ENCODE peak calls at places on chromosome 5, in seven cellular contexts. B is body of pancreas; V is HTR-8/SVneo; P is HuH-7.5; H is GM20000; K is stimulated activated CD4-positive, alpha-beta T cell treated with anti-CD3 and anti-CD28 coated beads, Interleukin-1b, Interleukin-23, amount 100 ng/mL, for 1 hour; C is iPS DF 6.9. U is an unnamed sample.

GRCh38 chr5:176948458-176948857 is 49.3 kb upstream of the HK3 start:
- DNase-seq in C (no peak), P (no peak), B (no peak), K (no peak), H (no peak), V (no peak), U (no peak)

GRCh38 chr5:75656311-75657003 is 45.2 kb downstream of the ANKDD1B start:
- DNase-seq in H (no peak), V (peak; percentile 37), B (peak; percentile 54), P (no peak), C (no peak), K (no peak), U (no peak)

GRCh38 chr5:138352722-138353549 is 451 bp downstream of the KDM3B start:
- DNase-seq in C (no peak), K (peak; percentile 41), P (peak; percentile 43), H (peak; percentile 84), V (peak; percentile 28), B (peak; percentile 71), U (peak; percentile 32)

GRCh38 chr5:168155585-168155984 is 135.9 kb upstream of the WWC1 start:
- DNase-seq in V (no peak), C (no peak), H (no peak), P (no peak), B (no peak), K (no peak), U (no peak)

GRCh38 chr5:139699352-139699751 is 51.2 kb downstream of the CXXC5 start:
- DNase-seq in H (no peak), K (no peak), P (no peak), C (no peak), B (no peak), V (no peak), U (no peak)

GRCh38 chr5:52705720-52706119 is 82.0 kb upstream of the ITGA1 start:
- DNase-seq in P (no peak), V (no peak), B (no peak), H (no peak), K (no peak), C (no peak), U (no peak)

GRCh38 chr5:135012951-135013391 is 21.1 kb downstream of the PITX1 start:
- DNase-seq in K (no peak), P (no peak), V (no peak), H (no peak), B (no peak), C (no peak), U (no peak)

GRCh38 chr5:39024884-39025283 is 49.3 kb downstream of the RICTOR start:
- DNase-seq in B (no peak), C (no peak), P (no peak), H (no peak), K (no peak), V (no peak), U (no peak)

GRCh38 chr5:80139573-80139972 is 104.4 kb downstream of the THBS4 start:
- DNase-seq in H (no peak), K (no peak), B (no peak), P (no peak), V (no peak), C (no peak), U (no peak)

GRCh38 chr5:133220851-133221674 is 169.2 kb downstream of the HSPA4 start:
- DNase-seq in P (no peak), C (no peak), B (no peak), H (no peak), K (no peak), V (no peak), U (no peak)

GRCh38 chr5:154402611-154403010 is 43.2 kb upstream of the SAP30L start:
- DNase-seq in H (no peak), C (no peak), B (no peak), K (no peak), P (no peak), V (no peak), U (no peak)

GRCh38 chr5:67695369-67695768 is 498.8 kb upstream of the CD180 start:
- DNase-seq in K (no peak), B (no peak), H (no peak), V (no peak), P (no peak), C (no peak), U (no peak)

GRCh38 chr5:170467000-170467707 is 36.7 kb upstream of the KCNIP1 start:
- DNase-seq in C (no peak), V (peak; percentile 62), K (no peak), B (no peak), P (no peak), H (no peak), U (no peak)

GRCh38 chr5:136337788-136338187 is 27.6 kb downstream of the TRPC7 start:
- DNase-seq in V (no peak), H (no peak), C (no peak), P (no peak), B (no peak), K (no peak), U (no peak)

GRCh38 chr5:56233230-56233629 is at the start of gene ANKRD55:
- DNase-seq in H (no peak), C (no peak), V (no peak), B (no peak), K (no peak), P (no peak), U (no peak)

GRCh38 chr5:85049020-85049419 is 664.3 kb upstream of the EDIL3 start:
- DNase-seq in V (no peak), P (no peak), H (no peak), K (no peak), B (no peak), C (peak; percentile 22), U (no peak)

GRCh38 chr5:124301850-124302249 is 444.6 kb downstream of the ZNF608 start:
- DNase-seq in K (no peak), B (no peak), P (no peak), H (no peak), C (no peak), V (peak; percentile 18), U (no peak)

GRCh38 chr5:10652606-10653005 is 88.7 kb downstream of the ANKRD33B start:
- DNase-seq in V (no peak), P (no peak), H (no peak), B (no peak), K (no peak), C (no peak), U (no peak)

GRCh38 chr5:104763163-104763562 is 1200.6 kb upstream of the NUDT12 start:
- DNase-seq in P (no peak), K (no peak), B (no peak), V (no peak), H (no peak), C (no peak), U (no peak)

GRCh38 chr5:158170534-158170933 is 311.6 kb upstream of the CLINT1 start:
- DNase-seq in P (no peak), H (no peak), C (no peak), V (no peak), B (no peak), K (no peak), U (no peak)

GRCh38 chr5:177304392-177305119 is 957 bp downstream of the PRELID1 start:
- DNase-seq in P (peak; percentile 62), V (no peak), K (no peak), B (no peak), C (no peak), H (peak; percentile 56), U (no peak)

GRCh38 chr5:110968246-110969005 is 103.1 kb upstream of the TSLP start:
- DNase-seq in V (no peak), H (no peak), C (no peak), B (no peak), P (no peak), K (no peak), U (no peak)

GRCh38 chr5:87541668-87542067 is 128.9 kb upstream of the CCNH start:
- DNase-seq in C (no peak), H (no peak), B (no peak), V (no peak), P (no peak), K (no peak), U (no peak)

GRCh38 chr5:89729623-89730390 is 679.7 kb downstream of the CETN3 start:
- DNase-seq in C (no peak), K (no peak), H (no peak), P (no peak), B (peak; percentile 6), V (no peak), U (no peak)

GRCh38 chr5:94807985-94808384 is 189.5 kb downstream of the SLF1 start:
- DNase-seq in H (no peak), C (no peak), V (no peak), B (no peak), P (no peak), K (no peak), U (no peak)

GRCh38 chr5:76714771-76715483 is 999 bp upstream of the F2R start:
- DNase-seq in C (no peak), B (peak; percentile 18), V (no peak), K (no peak), H (no peak), P (peak; percentile 39), U (no peak)

GRCh38 chr5:16550316-16550952 is 66.4 kb downstream of the RETREG1 start:
- DNase-seq in V (peak; percentile 73), P (peak; percentile 32), H (peak; percentile 67), K (no peak), C (peak; percentile 48), B (peak; percentile 66), U (no peak)

GRCh38 chr5:102866315-102866693 is 111.2 kb downstream of the PAM start:
- DNase-seq in B (no peak), H (no peak), V (no peak), P (peak; percentile 6), K (no peak), C (no peak), U (no peak)

GRCh38 chr5:82159014-82159413 is 119.1 kb downstream of the RPS23 start:
- DNase-seq in V (peak; percentile 21), B (no peak), K (no peak), P (no peak), H (no peak), C (no peak), U (no peak)

GRCh38 chr5:56123531-56124243 is 109.4 kb downstream of the ANKRD55 start:
- DNase-seq in C (peak; percentile 25), B (peak; percentile 43), H (no peak), K (no peak), P (peak; percentile 49), V (peak; percentile 95), U (peak; percentile 1)

GRCh38 chr5:139698461-139699146 is 50.5 kb downstream of the CXXC5 start:
- DNase-seq in V (no peak), K (no peak), C (no peak), H (no peak), P (no peak), B (peak; percentile 91), U (no peak)

GRCh38 chr5:490116-491094 is 33.8 kb downstream of the SLC9A3 start:
- DNase-seq in H (no peak), K (no peak), B (no peak), P (no peak), C (no peak), V (no peak), U (no peak)

GRCh38 chr5:90548069-90548593 is 10.5 kb upstream of the ADGRV1 start:
- DNase-seq in P (peak; percentile 37), C (no peak), B (peak; percentile 87), V (peak; percentile 7), K (no peak), H (no peak), U (no peak)

GRCh38 chr5:169933127-169933526 is 47.2 kb downstream of the INSYN2B start:
- DNase-seq in H (no peak), C (no peak), B (no peak), V (no peak), K (no peak), P (no peak), U (no peak)

U was measured in esophagus squamous epithelium.